ENCODE peak calls at places on chromosomes 4 and X, in four cellular contexts. T is HepG2, L is K562, Y is WTC11. E is an unnamed sample.

GRCh38 chr4:104752337-104752736 is 257.6 kb upstream of the CXXC4 start:
- DNase-seq in L (no peak), T (no peak), Y (no peak), E (no peak)

GRCh38 chrX:154696328-154697045 is 43.1 kb upstream of the CTAG2 start:
- DNase-seq in T (no peak), L (no peak), Y (no peak), E (no peak)

GRCh38 chr4:129223955-129224354 is 128.0 kb downstream of the C4orf33 start:
- DNase-seq in L (no peak), T (no peak), Y (no peak), E (no peak)

GRCh38 chr4:17068885-17069284 is 170.4 kb upstream of the LDB2 start:
- DNase-seq in Y (no peak), L (no peak), T (no peak), E (no peak)

GRCh38 chr4:104491826-104492771 is 2.6 kb downstream of the CXXC4 start:
- DNase-seq in Y (peak), T (no peak), L (no peak), E (peak)

GRCh38 chr4:26406346-26406975 is 83.8 kb downstream of the CCKAR start:
- DNase-seq in L (no peak), T (no peak), Y (no peak), E (no peak)

GRCh38 chr4:8468746-8469535 is 28.4 kb downstream of the TRMT44 start:
- DNase-seq in L (peak), T (peak), Y (peak), E (peak)

GRCh38 chrX:72312311-72312940 is 6.7 kb upstream of the CITED1 start:
- DNase-seq in Y (no peak), L (no peak), T (no peak), E (no peak)

GRCh38 chrX:2489446-2490445 is 11.0 kb downstream of the DHRSX start:
- DNase-seq in T (no peak), Y (peak), L (no peak), E (no peak)

GRCh38 chrX:538311-538710 is 92.3 kb upstream of the SHOX start:
- DNase-seq in L (no peak), Y (no peak), T (no peak), E (no peak)

GRCh38 chrX:72634321-72634720 is 61.7 kb upstream of the HDAC8 start:
- DNase-seq in T (no peak), L (no peak), Y (no peak), E (no peak)

GRCh38 chrX:119417842-119418241 is 18.7 kb downstream of the SLC25A43 start:
- DNase-seq in T (peak), Y (no peak), L (no peak), E (no peak)

GRCh38 chrX:21821875-21822274 is 17.5 kb upstream of the MBTPS2 start:
- DNase-seq in Y (no peak), T (peak), L (no peak), E (no peak)

GRCh38 chr4:52015366-52015765 is 4.8 kb downstream of the LRRC66 start:
- DNase-seq in L (no peak), T (peak), Y (no peak), E (no peak)

GRCh38 chrX:130836447-130836846 is 66.6 kb downstream of the ENOX2 start:
- DNase-seq in L (no peak), T (no peak), Y (no peak), E (no peak)

GRCh38 chr4:164467493-164467892 is 286.4 kb upstream of the SMIM31 start:
- DNase-seq in Y (no peak), L (no peak), T (no peak), E (no peak)

GRCh38 chr4:154467886-154468285 is 23.7 kb downstream of the DCHS2 start:
- DNase-seq in Y (no peak), T (no peak), L (no peak), E (no peak)

GRCh38 chr4:181971973-181972372 is 271.2 kb upstream of the TENM3 start:
- DNase-seq in L (no peak), Y (no peak), T (no peak), E (no peak)

GRCh38 chr4:149896428-149896827 is 80.8 kb upstream of the IQCM start:
- DNase-seq in Y (peak), L (no peak), T (no peak), E (no peak)

GRCh38 chrX:148120151-148120550 is 139.0 kb downstream of the FMR1NB start:
- DNase-seq in Y (no peak), T (no peak), L (no peak), E (no peak)

GRCh38 chrX:118520206-118520857 is 24.7 kb downstream of the DOCK11 start:
- DNase-seq in T (no peak), L (no peak), Y (no peak), E (no peak)

GRCh38 chr4:147788791-147789190 is 56.9 kb downstream of the ARHGAP10 start:
- DNase-seq in Y (no peak), T (no peak), L (no peak), E (no peak)

GRCh38 chr4:147610666-147611065 is 6.5 kb upstream of the TMEM184C start:
- DNase-seq in L (no peak), Y (no peak), T (no peak), E (no peak)

GRCh38 chr4:88027611-88028608 is 20.5 kb downstream of the PKD2 start:
- DNase-seq in Y (no peak), T (no peak), L (no peak), E (peak)

GRCh38 chr4:121192500-121192899 is 28.4 kb upstream of the TNIP3 start:
- DNase-seq in L (no peak), T (peak), Y (no peak), E (no peak)

GRCh38 chr4:40349561-40350198 is 14.5 kb downstream of the CHRNA9 start:
- DNase-seq in Y (no peak), L (no peak), T (no peak), E (no peak)

GRCh38 chr4:16591867-16592266 is 306.6 kb downstream of the LDB2 start:
- DNase-seq in T (no peak), Y (no peak), L (no peak), E (no peak)

GRCh38 chr4:76969493-76969892 is 19.9 kb downstream of the SEPTIN11 start:
- DNase-seq in L (peak), Y (no peak), T (no peak), E (no peak)

DNA sequence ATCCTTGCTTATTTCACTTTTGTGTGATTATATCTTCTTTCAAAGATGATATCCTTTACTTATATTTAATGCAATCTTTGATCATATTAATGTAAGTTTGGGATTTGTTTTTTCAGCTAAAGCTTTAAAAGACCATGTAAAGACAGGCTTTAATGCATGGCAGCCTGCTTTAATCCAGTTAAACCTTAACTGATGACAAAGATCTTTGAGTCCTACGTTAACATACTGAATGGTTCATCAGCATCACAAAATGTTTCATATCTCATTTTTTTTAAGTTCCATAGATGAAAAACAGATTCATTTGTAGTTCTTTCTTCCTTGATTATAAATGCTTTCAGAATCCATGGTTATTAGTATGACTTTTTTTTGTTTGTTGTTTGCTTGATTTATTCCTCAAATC is 1102.8 kb downstream of the FSTL5 start:
- DNase-seq in L (no peak), Y (no peak), T (no peak), E (no peak)
- TF ChIP-seq HMGXB4 in L (no peak), Y (no peak), T (no peak), E (no peak)

DNA sequence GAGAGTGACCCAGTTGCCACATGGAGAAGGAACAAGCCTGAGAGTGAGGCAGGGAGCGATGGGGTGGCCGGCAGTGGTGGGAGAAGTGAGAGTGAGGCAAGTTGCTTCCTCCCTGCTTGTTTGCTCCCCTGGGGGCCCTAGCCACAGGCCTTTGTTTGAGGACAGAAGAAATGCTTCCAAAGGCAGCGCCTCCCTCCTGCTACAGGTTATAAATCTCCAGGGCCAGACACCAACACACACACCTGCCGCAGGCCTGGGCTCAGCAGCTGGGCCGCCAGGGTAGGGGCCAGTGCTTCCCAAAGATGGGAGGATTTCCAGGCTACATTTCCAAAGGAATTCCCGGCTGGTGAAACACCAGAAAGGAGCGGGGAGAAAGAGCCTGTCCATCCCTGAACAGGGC is 144.2 kb downstream of the PJA1 start:
- DNase-seq in L (no peak), Y (no peak), T (no peak), E (no peak)
- TF ChIP-seq HMGXB4 in L (no peak), Y (no peak), T (no peak), E (no peak)

GRCh38 chr4:53658029-53658428 is 66.7 kb upstream of the LNX1 start:
- DNase-seq in Y (no peak), L (no peak), T (no peak), E (no peak)

GRCh38 chr4:53654300-53654758 is 63.0 kb upstream of the LNX1 start:
- DNase-seq in L (no peak), T (no peak), Y (no peak), E (no peak)

GRCh38 chr4:53653484-53654053 is 62.3 kb upstream of the LNX1 start:
- DNase-seq in Y (no peak), L (no peak), T (no peak), E (peak)

GRCh38 chr4:53659112-53659511 is 67.8 kb upstream of the LNX1 start:
- DNase-seq in T (no peak), Y (no peak), L (no peak), E (no peak)

DNA sequence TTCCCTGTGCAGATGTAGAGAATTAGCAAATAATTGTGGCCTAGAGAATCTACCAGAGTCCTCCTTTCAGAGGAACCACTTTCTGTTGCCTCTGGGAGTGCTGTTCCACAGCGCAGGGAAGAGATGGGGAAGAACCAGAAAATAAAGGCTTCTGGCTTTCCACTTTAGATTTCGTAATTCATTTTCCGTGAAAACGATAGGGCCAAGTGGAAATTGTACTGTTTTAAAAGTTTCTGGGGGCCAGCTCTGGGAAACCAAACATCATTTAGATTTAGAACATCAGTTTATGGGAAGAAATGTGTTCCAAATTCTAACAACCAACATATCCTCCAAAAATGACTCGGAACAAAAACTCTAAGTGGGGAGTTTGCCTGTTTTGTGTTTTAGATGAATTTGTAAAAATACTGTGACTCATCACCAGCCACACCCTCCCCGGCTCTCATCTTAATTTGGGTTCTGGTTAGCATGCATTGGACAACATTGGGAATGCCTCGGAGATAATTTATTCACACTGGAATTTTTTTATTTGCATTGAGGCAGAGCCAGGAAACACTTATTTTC is 65.2 kb upstream of the LNX1 start:
- DNase-seq in L (no peak), T (no peak), Y (no peak), E (no peak)
- TF ChIP-seq HMGXB4 in L (no peak), T (no peak), Y (no peak), E (no peak)

GRCh38 chr4:173991814-173992213 is 291.7 kb downstream of the FBXO8 start:
- DNase-seq in T (no peak), L (no peak), Y (no peak), E (no peak)

GRCh38 chr4:173991321-173991720 is 292.1 kb downstream of the FBXO8 start:
- DNase-seq in Y (no peak), L (no peak), T (no peak), E (no peak)

GRCh38 chr4:173990879-173991231 is 292.6 kb downstream of the FBXO8 start:
- DNase-seq in L (no peak), Y (no peak), T (no peak), E (no peak)

GRCh38 chr4:173990126-173990878 is 293.2 kb downstream of the FBXO8 start:
- DNase-seq in T (peak), Y (no peak), L (no peak), E (peak)
- TF ChIP-seq HMGXB4 in T (no peak), Y (no peak), L (no peak), E (no peak)

GRCh38 chrX:152819271-152819670 is 11.3 kb downstream of the CETN2 start:
- DNase-seq in T (no peak), L (no peak), Y (no peak), E (no peak)
- TF ChIP-seq HMGXB4 in T (no peak), L (no peak), Y (no peak), E (no peak)

DNA sequence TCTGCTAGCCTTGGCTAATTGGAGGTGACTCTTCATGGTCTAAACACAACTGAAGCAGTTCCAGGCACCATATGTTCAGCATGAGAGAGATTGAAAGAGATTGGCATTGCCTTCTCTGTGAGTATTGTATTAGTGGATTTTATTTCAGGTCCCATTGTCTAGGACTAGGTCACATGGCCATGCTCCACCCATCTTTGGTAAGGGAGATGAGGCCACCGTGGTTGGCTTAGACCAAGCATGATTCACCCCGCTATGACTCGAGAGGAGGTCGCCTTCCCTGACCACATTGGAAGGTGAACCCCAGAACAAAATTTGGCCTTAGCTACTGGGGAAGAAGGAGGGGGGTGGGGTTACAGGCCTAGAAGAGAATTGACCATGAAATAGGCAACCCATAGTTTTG is 109.9 kb upstream of the BCOR start:
- DNase-seq in T (no peak), L (peak), Y (no peak), E (no peak)
- TF ChIP-seq HMGXB4 in T (no peak), L (no peak), Y (no peak), E (no peak)

DNA sequence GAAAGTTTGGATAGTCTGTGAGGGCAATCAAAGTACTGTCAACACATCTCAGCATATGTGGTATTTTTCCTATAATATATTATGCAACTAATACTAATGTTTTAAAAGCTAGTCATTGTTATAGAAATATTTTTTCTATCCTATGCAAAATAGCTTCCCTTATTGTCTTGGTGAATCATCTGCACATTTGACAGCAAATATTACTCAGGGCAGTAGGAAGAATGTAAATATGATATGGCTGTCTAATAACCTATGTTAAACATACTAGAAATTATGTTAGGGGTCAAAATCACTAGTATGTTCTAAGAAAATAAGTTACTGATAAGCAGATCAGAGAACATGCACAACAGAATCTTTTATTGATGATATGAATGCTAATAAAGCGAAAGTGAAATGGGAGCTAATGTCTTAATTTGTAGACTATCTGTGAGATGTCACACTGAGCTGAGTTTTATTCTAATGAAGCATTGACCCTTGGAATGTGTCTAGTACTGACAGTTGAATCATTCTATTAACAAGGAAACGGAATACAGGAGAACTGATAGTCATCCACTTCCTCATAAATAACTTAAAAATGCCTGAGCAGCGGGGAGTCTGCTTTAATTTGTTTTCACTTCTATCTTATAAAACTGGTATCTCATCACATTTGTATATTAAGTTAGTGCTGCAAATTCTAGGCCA is 440.1 kb upstream of the AADAT start:
- DNase-seq in T (no peak), Y (no peak), L (no peak), E (no peak)
- TF ChIP-seq HMGXB4 in T (no peak), Y (no peak), L (no peak), E (no peak)

GRCh38 chrX:10028283-10029104 is 61.3 kb downstream of the CLDN34 start:
- DNase-seq in Y (no peak), T (no peak), L (no peak), E (no peak)
- TF ChIP-seq HMGXB4 in Y (no peak), T (no peak), L (no peak), E (no peak)

GRCh38 chr4:31844350-31844749 is 1124.2 kb downstream of the PCDH7 start:
- DNase-seq in L (no peak), Y (no peak), T (no peak), E (no peak)
- TF ChIP-seq HMGXB4 in L (no peak), Y (no peak), T (no peak), E (no peak)

GRCh38 chrX:6683353-6683752 is 148.4 kb upstream of the VCX3A start:
- DNase-seq in Y (no peak), L (no peak), T (no peak), E (no peak)

GRCh38 chrX:6679988-6680387 is 145.1 kb upstream of the VCX3A start:
- DNase-seq in T (no peak), Y (no peak), L (no peak), E (no peak)

GRCh38 chrX:6679550-6679949 is 144.6 kb upstream of the VCX3A start:
- DNase-seq in Y (no peak), T (no peak), L (no peak), E (no peak)

GRCh38 chrX:6681469-6681868 is 146.6 kb upstream of the VCX3A start:
- DNase-seq in Y (no peak), T (no peak), L (no peak), E (no peak)

GRCh38 chrX:6685489-6685888 is 150.6 kb upstream of the VCX3A start:
- DNase-seq in Y (no peak), T (no peak), L (no peak), E (no peak)
- TF ChIP-seq HMGXB4 in Y (no peak), T (no peak), L (no peak), E (no peak)